ENCODE peak calls at places on chromosome 11, in ten cellular contexts. X, J, L, K, C, V, E, H, S and T are unnamed samples.

GRCh38 chr11:129645943-129646342 is 169.7 kb upstream of the TMEM45B start:
- DNase-seq in X (no peak), J (no peak), L (no peak), K (no peak), C (no peak), V (no peak), E (no peak), H (no peak), S (no peak), T (no peak)

GRCh38 chr11:96338910-96339703 is 3.9 kb downstream of the MAML2 start:
- DNase-seq in X (peak), J (no peak), L (peak), K (no peak), C (no peak), V (peak), E (peak), H (peak), S (peak), T (peak)

GRCh38 chr11:119618208-119618909 is 110.6 kb downstream of the NECTIN1 start:
- DNase-seq in X (peak), J (no peak), L (no peak), K (no peak), C (no peak), V (peak), E (no peak), H (no peak), S (no peak), T (no peak)

GRCh38 chr11:127023991-127024390 is 23.4 kb upstream of the KIRREL3 start:
- DNase-seq in X (no peak), J (no peak), L (no peak), K (no peak), C (no peak), V (no peak), E (no peak), H (no peak), S (no peak), T (no peak)

GRCh38 chr11:124762624-124763155 is 600 bp upstream of the ESAM start:
- DNase-seq in X (no peak), J (no peak), L (no peak), K (no peak), C (no peak), V (peak), E (no peak), H (no peak), S (no peak), T (no peak)

GRCh38 chr11:121514401-121514981 is 61.7 kb upstream of the SORL1-AS1 start:
- DNase-seq in X (no peak), J (no peak), L (no peak), K (no peak), C (no peak), V (no peak), E (peak), H (no peak), S (no peak), T (no peak)

GRCh38 chr11:67492801-67493547 is 10.1 kb downstream of the AIP start:
- DNase-seq in X (no peak), J (no peak), L (no peak), K (no peak), C (no peak), V (no peak), E (no peak), H (no peak), S (peak), T (no peak)

GRCh38 chr11:117232911-117233409 is 489 bp downstream of the RNF214 start:
- DNase-seq in X (no peak), J (no peak), L (peak), K (no peak), C (peak), V (no peak), E (peak), H (peak), S (peak), T (no peak)

GRCh38 chr11:29019960-29020683 is 911.9 kb downstream of the METTL15 start:
- DNase-seq in X (peak), J (no peak), L (no peak), K (no peak), C (peak), V (no peak), E (no peak), H (no peak), S (peak), T (peak)

GRCh38 chr11:7444582-7444981 is 40.7 kb upstream of the OLFML1 start:
- DNase-seq in X (no peak), J (no peak), L (no peak), K (no peak), C (no peak), V (no peak), E (no peak), H (no peak), S (no peak), T (no peak)

GRCh38 chr11:126926376-126926791 is 74.2 kb downstream of the KIRREL3 start:
- DNase-seq in X (peak), J (no peak), L (peak), K (no peak), C (no peak), V (no peak), E (no peak), H (no peak), S (no peak), T (no peak)

GRCh38 chr11:118343981-118344521 is at the start of gene CD3G:
- DNase-seq in X (no peak), J (no peak), L (no peak), K (no peak), C (no peak), V (peak), E (peak), H (no peak), S (no peak), T (no peak)

GRCh38 chr11:120867024-120867423 is 156.9 kb upstream of the TBCEL start:
- DNase-seq in X (no peak), J (no peak), L (no peak), K (no peak), C (no peak), V (no peak), E (no peak), H (no peak), S (no peak), T (no peak)

GRCh38 chr11:69040051-69040450 is 8.7 kb upstream of the TPCN2 start:
- DNase-seq in X (no peak), J (no peak), L (no peak), K (no peak), C (no peak), V (no peak), E (no peak), H (no peak), S (no peak), T (no peak)

GRCh38 chr11:107789767-107790166 is 68.8 kb downstream of the SLC35F2 start:
- DNase-seq in X (no peak), J (no peak), L (no peak), K (no peak), C (no peak), V (no peak), E (no peak), H (no peak), S (no peak), T (no peak)

GRCh38 chr11:95849087-95849825 is 59.0 kb downstream of the CEP57 start:
- DNase-seq in X (peak), J (no peak), L (no peak), K (peak), C (peak), V (peak), E (peak), H (no peak), S (peak), T (peak)

GRCh38 chr11:126408496-126408895 is 53.0 kb downstream of the ST3GAL4 start:
- DNase-seq in X (no peak), J (no peak), L (no peak), K (no peak), C (no peak), V (no peak), E (no peak), H (no peak), S (no peak), T (no peak)

GRCh38 chr11:113272927-113273615 is 41.3 kb upstream of the TTC12 start:
- DNase-seq in X (no peak), J (no peak), L (no peak), K (no peak), C (no peak), V (no peak), E (no peak), H (no peak), S (no peak), T (no peak)

GRCh38 chr11:113273720-113274119 is 40.7 kb upstream of the TTC12 start:
- DNase-seq in X (no peak), J (no peak), L (no peak), K (no peak), C (no peak), V (no peak), E (no peak), H (no peak), S (no peak), T (no peak)

GRCh38 chr11:113272281-113272680 is 42.1 kb upstream of the TTC12 start:
- DNase-seq in X (no peak), J (no peak), L (no peak), K (no peak), C (no peak), V (no peak), E (no peak), H (no peak), S (no peak), T (no peak)

GRCh38 chr11:113275602-113276001 is 38.8 kb upstream of the TTC12 start:
- DNase-seq in X (no peak), J (no peak), L (no peak), K (no peak), C (no peak), V (no peak), E (no peak), H (no peak), S (no peak), T (no peak)

DNA sequence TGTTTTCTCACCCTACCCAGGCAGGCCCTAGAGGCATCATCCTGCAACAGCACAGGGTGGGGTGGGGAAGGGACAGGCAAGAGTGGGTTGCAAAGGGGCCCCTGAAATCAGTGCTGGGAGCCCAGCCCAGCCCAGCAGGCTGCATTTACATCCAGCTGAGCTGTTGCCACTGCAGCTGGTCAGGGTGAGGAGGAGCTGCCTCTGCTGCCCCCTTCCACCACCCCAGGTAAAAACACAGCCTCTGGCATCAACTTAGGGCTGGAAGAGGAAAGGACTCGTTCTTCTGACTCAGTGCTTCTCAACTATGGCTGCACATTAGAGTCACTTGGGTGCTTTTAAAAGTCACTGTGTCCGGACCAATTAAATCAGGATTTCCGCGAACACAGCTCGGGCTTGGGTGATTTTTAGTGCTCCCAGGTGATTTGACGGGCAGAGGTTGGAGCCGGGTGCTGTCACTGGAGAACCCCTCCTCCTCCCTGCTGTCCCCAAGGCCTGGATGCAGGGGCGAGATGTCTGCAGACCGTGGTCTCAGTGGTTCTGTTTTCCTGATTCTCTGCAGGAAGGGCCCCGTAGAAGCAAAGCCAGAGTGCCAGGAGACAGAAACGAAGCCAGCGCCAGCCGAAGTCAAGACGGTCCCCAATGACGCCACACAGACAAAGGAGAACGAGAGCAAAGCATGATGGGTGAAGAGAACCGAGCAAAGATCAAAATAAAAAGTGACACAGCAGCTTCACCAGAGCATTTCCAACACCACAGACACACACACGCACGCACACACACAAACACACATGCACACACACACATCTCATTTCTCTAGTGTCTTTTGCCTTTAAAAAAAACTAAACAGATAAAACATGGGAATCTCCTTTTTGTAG is 39.4 kb upstream of the TTC12 start:
- DNase-seq in X (no peak), J (no peak), L (no peak), K (no peak), C (peak), V (no peak), E (no peak), H (no peak), S (peak), T (peak)
- TF ChIP-seq CTCF in X (no peak), J (no peak), L (no peak), K (no peak), C (no peak), V (no peak), E (no peak), H (no peak), S (peak), T (peak)

GRCh38 chr11:115712296-115712695 is 208.1 kb upstream of the CADM1 start:
- DNase-seq in X (no peak), J (no peak), L (no peak), K (no peak), C (no peak), V (no peak), E (no peak), H (no peak), S (no peak), T (no peak)
- TF ChIP-seq CTCF in X (no peak), J (no peak), L (no peak), K (no peak), C (no peak), V (no peak), E (no peak), H (no peak), S (no peak), T (no peak)

GRCh38 chr11:62591448-62592215 is at the start of gene TUT1:
- DNase-seq in X (peak), J (peak), L (peak), K (peak), C (peak), V (peak), E (peak), H (peak), S (peak), T (peak)
- TF ChIP-seq CTCF in X (no peak), J (no peak), L (no peak), K (no peak), C (no peak), V (no peak), E (no peak), H (no peak), S (no peak), T (no peak)

GRCh38 chr11:65903068-65903481 is 2.9 kb upstream of the FOSL1 start:
- DNase-seq in X (peak), J (no peak), L (no peak), K (no peak), C (peak), V (no peak), E (no peak), H (no peak), S (peak), T (peak)
- TF ChIP-seq CTCF in X (no peak), J (no peak), L (no peak), K (no peak), C (no peak), V (no peak), E (no peak), H (no peak), S (no peak), T (no peak)

GRCh38 chr11:25970726-25971508 is 361.0 kb upstream of the ANO3 start:
- DNase-seq in X (no peak), J (no peak), L (no peak), K (no peak), C (no peak), V (no peak), E (no peak), H (no peak), S (peak), T (peak)
- TF ChIP-seq CTCF in X (peak), J (peak), L (no peak), K (no peak), C (peak), V (no peak), E (no peak), H (no peak), S (peak), T (peak)

GRCh38 chr11:83024270-83024854 is 47.3 kb downstream of the RAB30 start:
- DNase-seq in X (no peak), J (no peak), L (no peak), K (no peak), C (no peak), V (peak), E (no peak), H (no peak), S (no peak), T (no peak)

GRCh38 chr11:83023410-83023809 is 48.3 kb downstream of the RAB30 start:
- DNase-seq in X (no peak), J (no peak), L (no peak), K (no peak), C (no peak), V (no peak), E (no peak), H (no peak), S (no peak), T (no peak)

GRCh38 chr11:83026229-83026628 is 45.5 kb downstream of the RAB30 start:
- DNase-seq in X (no peak), J (no peak), L (no peak), K (no peak), C (no peak), V (no peak), E (no peak), H (no peak), S (no peak), T (no peak)

GRCh38 chr11:83027794-83028193 is 43.9 kb downstream of the RAB30 start:
- DNase-seq in X (no peak), J (no peak), L (no peak), K (no peak), C (no peak), V (no peak), E (no peak), H (no peak), S (no peak), T (no peak)

DNA sequence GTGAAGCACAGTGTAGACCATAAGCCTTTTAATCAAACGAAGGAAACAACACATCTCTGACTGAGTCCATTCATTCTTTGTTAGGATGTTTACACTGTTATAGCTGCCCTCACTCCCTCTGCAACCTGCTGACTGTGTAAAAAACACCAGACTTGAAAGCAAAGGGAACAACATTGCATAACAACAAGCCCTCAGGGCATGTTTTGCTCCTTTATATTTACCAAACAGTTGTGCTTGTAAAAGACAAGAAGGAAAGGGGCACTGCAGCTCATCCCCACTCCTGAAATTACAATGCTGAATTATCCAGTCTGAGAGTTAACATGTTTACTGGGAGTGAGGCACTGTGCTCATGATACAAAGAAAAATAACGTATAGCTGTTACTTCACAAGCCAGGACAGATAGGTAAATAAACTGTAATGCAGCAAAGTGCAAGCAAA is 46.4 kb downstream of the RAB30 start:
- DNase-seq in X (no peak), J (no peak), L (no peak), K (no peak), C (no peak), V (no peak), E (no peak), H (no peak), S (peak), T (peak)
- TF ChIP-seq CTCF in X (no peak), J (no peak), L (no peak), K (no peak), C (no peak), V (no peak), E (no peak), H (no peak), S (no peak), T (no peak)

GRCh38 chr11:5368502-5369043 is 15.0 kb upstream of the OR51M1 start:
- DNase-seq in X (no peak), J (no peak), L (no peak), K (no peak), C (no peak), V (no peak), E (no peak), H (no peak), S (peak), T (no peak)

GRCh38 chr11:5364214-5364613 is 12.9 kb downstream of the OR51B6 start:
- DNase-seq in X (peak), J (peak), L (no peak), K (no peak), C (no peak), V (no peak), E (no peak), H (no peak), S (no peak), T (no peak)

GRCh38 chr11:5367461-5368074 is 16.0 kb upstream of the OR51M1 start:
- DNase-seq in X (peak), J (peak), L (no peak), K (no peak), C (no peak), V (no peak), E (no peak), H (no peak), S (no peak), T (no peak)

GRCh38 chr11:5366856-5367255 is 15.5 kb downstream of the OR51B6 start:
- DNase-seq in X (peak), J (no peak), L (no peak), K (no peak), C (no peak), V (no peak), E (no peak), H (no peak), S (no peak), T (no peak)

DNA sequence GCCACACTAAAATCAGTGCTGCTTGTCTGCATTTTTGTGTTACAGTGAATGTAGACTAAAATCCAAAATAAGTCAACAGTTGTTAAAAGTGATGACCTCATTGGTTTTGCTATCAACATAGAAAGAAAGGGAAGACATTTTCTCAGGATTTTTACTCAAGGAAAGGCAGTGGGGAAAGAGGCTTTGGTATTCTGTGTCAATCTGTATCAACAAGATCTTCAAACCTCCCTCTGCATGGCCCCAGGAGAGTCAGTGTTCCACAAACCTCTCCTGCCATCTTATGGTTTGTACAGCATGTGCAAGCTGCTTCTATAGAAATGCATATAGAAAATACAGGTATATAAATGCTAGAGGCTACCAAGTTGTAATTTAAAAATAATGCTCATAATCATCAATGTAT is 13.8 kb upstream of the OR51M1 start:
- DNase-seq in X (peak), J (peak), L (no peak), K (no peak), C (peak), V (no peak), E (no peak), H (no peak), S (peak), T (peak)
- TF ChIP-seq CTCF in X (peak), J (peak), L (no peak), K (no peak), C (peak), V (no peak), E (no peak), H (no peak), S (peak), T (peak)

DNA sequence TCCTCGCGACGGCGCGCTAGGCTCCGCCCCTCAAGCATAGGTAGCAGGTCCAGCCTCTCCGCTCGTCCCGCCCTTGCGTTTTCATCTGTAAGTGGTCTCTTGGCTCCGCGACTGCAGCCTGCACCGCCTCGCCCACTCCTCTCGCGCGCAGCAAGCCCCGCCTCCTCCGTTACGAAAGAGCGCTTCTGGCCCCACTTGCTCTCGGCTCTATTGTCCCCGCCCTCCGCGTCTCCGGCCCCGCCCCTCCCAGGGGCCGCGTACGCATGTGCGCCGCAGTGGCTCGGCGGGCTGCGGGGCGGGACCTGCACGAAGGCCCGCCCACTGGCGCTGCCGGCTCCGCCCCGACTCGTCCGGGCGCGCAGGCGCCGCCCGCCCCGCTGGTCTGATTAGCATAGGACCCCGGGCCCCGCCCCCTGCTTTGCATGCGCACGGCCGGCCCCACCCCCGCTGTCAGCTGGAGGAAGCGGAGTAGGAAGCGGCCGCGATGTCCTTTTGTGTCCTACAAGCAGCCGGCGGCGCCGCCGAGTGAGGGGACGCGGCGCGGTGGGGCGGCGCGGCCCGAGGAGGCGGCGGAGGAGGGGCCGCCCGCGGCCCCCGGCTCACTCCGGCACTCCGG is at the start of gene ESRRA:
- DNase-seq in X (peak), J (peak), L (peak), K (peak), C (peak), V (peak), E (peak), H (peak), S (peak), T (peak)
- TF ChIP-seq CTCF in X (no peak), J (no peak), L (no peak), K (no peak), C (no peak), V (no peak), E (no peak), H (no peak), S (no peak), T (no peak)